ENCODE peak calls at places on chromosomes 3 and 15, in four cellular contexts. L is SW480, K is astrocyte, Y is HTR-8/SVneo. Z is an unnamed sample.

GRCh38 chr3:13494463-13495350 is 14.6 kb downstream of the HDAC11 start:
- DNase-seq in L (no peak), K (no peak), Y (no peak), Z (no peak)

GRCh38 chr3:8183627-8184026 is 318.0 kb upstream of the LMCD1 start:
- DNase-seq in L (no peak), K (no peak), Y (no peak), Z (no peak)

GRCh38 chr3:164723396-164723795 is 354.9 kb downstream of the SI start:
- DNase-seq in L (no peak), K (no peak), Y (no peak), Z (no peak)

GRCh38 chr3:23959147-23959900 is 14.2 kb downstream of the NR1D2 start:
- DNase-seq in L (peak), K (peak), Y (peak), Z (peak)

GRCh38 chr3:195175076-195175475 is 95.9 kb downstream of the XXYLT1 start:
- DNase-seq in L (no peak), K (no peak), Y (no peak), Z (no peak)

GRCh38 chr3:86951343-86951742 is 39.6 kb downstream of the VGLL3 start:
- DNase-seq in L (no peak), K (peak), Y (no peak), Z (peak)

GRCh38 chr3:126968995-126969385 is 13.9 kb upstream of the PLXNA1 start:
- DNase-seq in L (no peak), K (no peak), Y (no peak), Z (no peak)

GRCh38 chr15:73226064-73226463 is 142.7 kb downstream of the HCN4 start:
- DNase-seq in L (no peak), K (no peak), Y (no peak), Z (no peak)

GRCh38 chr15:80801891-80802680 is 22.9 kb downstream of the CEMIP start:
- DNase-seq in L (peak), K (peak), Y (peak), Z (peak)

GRCh38 chr15:82043726-82044372 is 2.0 kb downstream of the MEX3B start:
- DNase-seq in L (no peak), K (no peak), Y (peak), Z (no peak)

GRCh38 chr15:75431250-75431649 is 20.2 kb downstream of the SIN3A start:
- DNase-seq in L (no peak), K (peak), Y (no peak), Z (no peak)

GRCh38 chr3:63556401-63556800 is 96.1 kb upstream of the SNTN start:
- DNase-seq in L (no peak), K (no peak), Y (no peak), Z (no peak)

GRCh38 chr3:86774082-86774691 is 216.8 kb downstream of the VGLL3 start:
- DNase-seq in L (peak), K (peak), Y (peak), Z (peak)

GRCh38 chr3:24686764-24687163 is 192.1 kb upstream of the THRB start:
- DNase-seq in L (no peak), K (peak), Y (no peak), Z (no peak)

GRCh38 chr3:13157986-13158385 is 84.8 kb upstream of the IQSEC1 start:
- DNase-seq in L (no peak), K (no peak), Y (no peak), Z (no peak)

Z was measured in RKO.